ENCODE peak calls at places on chromosomes 4 and X, in ten cellular contexts. One of them, this sample, is unnamed.

GRCh38 chr4:15885422-15885821 is 53.1 kb downstream of the FGFBP1 start:
- DNase-seq in HL-60: no peak
- DNase-seq in fibroblast of lung: no peak
- DNase-seq in tibial nerve: no peak
- DNase-seq in upper lobe of right lung: no peak
- DNase-seq in CD8-positive, alpha-beta T cell: no peak
- DNase-seq in testis: no peak
- DNase-seq in psoas muscle: no peak
- DNase-seq in endothelial cell of umbilical vein: no peak
- DNase-seq in Peyer's patch: no peak
- DNase-seq in this sample: no peak

GRCh38 chr4:8267077-8267476 is 2.5 kb upstream of the HTRA3 start:
- DNase-seq in HL-60: no peak
- DNase-seq in fibroblast of lung: no peak
- DNase-seq in tibial nerve: peak; percentile 67
- DNase-seq in upper lobe of right lung: peak; percentile 88
- DNase-seq in CD8-positive, alpha-beta T cell: no peak
- DNase-seq in testis: peak; percentile 89
- DNase-seq in psoas muscle: peak; percentile 86
- DNase-seq in endothelial cell of umbilical vein: peak; percentile 72
- DNase-seq in Peyer's patch: peak; percentile 71
- DNase-seq in this sample: no peak

GRCh38 chrX:99353412-99353811 is 1056.7 kb downstream of the PCDH19 start:
- DNase-seq in HL-60: no peak
- DNase-seq in fibroblast of lung: no peak
- DNase-seq in tibial nerve: no peak
- DNase-seq in upper lobe of right lung: no peak
- DNase-seq in CD8-positive, alpha-beta T cell: no peak
- DNase-seq in testis: no peak
- DNase-seq in psoas muscle: no peak
- DNase-seq in endothelial cell of umbilical vein: no peak
- DNase-seq in Peyer's patch: no peak
- DNase-seq in this sample: no peak

GRCh38 chrX:133171962-133172708 is 46.0 kb downstream of the TFDP3 start:
- DNase-seq in HL-60: no peak
- DNase-seq in fibroblast of lung: no peak
- DNase-seq in tibial nerve: no peak
- DNase-seq in upper lobe of right lung: no peak
- DNase-seq in CD8-positive, alpha-beta T cell: no peak
- DNase-seq in testis: no peak
- DNase-seq in psoas muscle: no peak
- DNase-seq in endothelial cell of umbilical vein: peak; percentile 1
- DNase-seq in Peyer's patch: no peak
- DNase-seq in this sample: no peak

GRCh38 chr4:108272566-108272965 is 103.8 kb upstream of the LEF1 start:
- DNase-seq in HL-60: no peak
- DNase-seq in fibroblast of lung: peak; percentile 90
- DNase-seq in tibial nerve: no peak
- DNase-seq in upper lobe of right lung: no peak
- DNase-seq in CD8-positive, alpha-beta T cell: no peak
- DNase-seq in testis: no peak
- DNase-seq in psoas muscle: no peak
- DNase-seq in endothelial cell of umbilical vein: no peak
- DNase-seq in Peyer's patch: no peak
- DNase-seq in this sample: no peak

GRCh38 chr4:185955817-185956542 is 113.0 kb upstream of the TLR3 start:
- DNase-seq in HL-60: no peak
- DNase-seq in fibroblast of lung: no peak
- DNase-seq in tibial nerve: no peak
- DNase-seq in upper lobe of right lung: no peak
- DNase-seq in CD8-positive, alpha-beta T cell: no peak
- DNase-seq in testis: no peak
- DNase-seq in psoas muscle: no peak
- DNase-seq in endothelial cell of umbilical vein: no peak
- DNase-seq in Peyer's patch: no peak
- DNase-seq in this sample: no peak

GRCh38 chr4:108787106-108787505 is 24.3 kb upstream of the ETNPPL start:
- DNase-seq in HL-60: no peak
- DNase-seq in fibroblast of lung: no peak
- DNase-seq in tibial nerve: no peak
- DNase-seq in upper lobe of right lung: no peak
- DNase-seq in CD8-positive, alpha-beta T cell: no peak
- DNase-seq in testis: no peak
- DNase-seq in psoas muscle: no peak
- DNase-seq in endothelial cell of umbilical vein: no peak
- DNase-seq in Peyer's patch: no peak
- DNase-seq in this sample: no peak

GRCh38 chrX:11541510-11541909 is 124.2 kb downstream of the ARHGAP6 start:
- DNase-seq in HL-60: no peak
- DNase-seq in fibroblast of lung: no peak
- DNase-seq in tibial nerve: no peak
- DNase-seq in upper lobe of right lung: no peak
- DNase-seq in CD8-positive, alpha-beta T cell: no peak
- DNase-seq in testis: no peak
- DNase-seq in psoas muscle: no peak
- DNase-seq in endothelial cell of umbilical vein: no peak
- DNase-seq in Peyer's patch: no peak
- DNase-seq in this sample: no peak

GRCh38 chr4:137393043-137393442 is 139.3 kb downstream of the PCDH18 start:
- DNase-seq in HL-60: no peak
- DNase-seq in fibroblast of lung: peak; percentile 56
- DNase-seq in tibial nerve: peak; percentile 34
- DNase-seq in upper lobe of right lung: no peak
- DNase-seq in CD8-positive, alpha-beta T cell: no peak
- DNase-seq in testis: peak; percentile 55
- DNase-seq in psoas muscle: no peak
- DNase-seq in endothelial cell of umbilical vein: no peak
- DNase-seq in Peyer's patch: no peak
- DNase-seq in this sample: no peak

GRCh38 chr4:75708218-75708691 is 16.1 kb upstream of the USO1 start:
- DNase-seq in HL-60: no peak
- DNase-seq in fibroblast of lung: no peak
- DNase-seq in tibial nerve: no peak
- DNase-seq in upper lobe of right lung: no peak
- DNase-seq in CD8-positive, alpha-beta T cell: no peak
- DNase-seq in testis: no peak
- DNase-seq in psoas muscle: no peak
- DNase-seq in endothelial cell of umbilical vein: no peak
- DNase-seq in Peyer's patch: no peak
- DNase-seq in this sample: no peak

GRCh38 chr4:23789765-23790164 is 100.1 kb downstream of the PPARGC1A start:
- DNase-seq in HL-60: no peak
- DNase-seq in fibroblast of lung: peak; percentile 83
- DNase-seq in tibial nerve: peak; percentile 45
- DNase-seq in upper lobe of right lung: no peak
- DNase-seq in CD8-positive, alpha-beta T cell: no peak
- DNase-seq in testis: no peak
- DNase-seq in psoas muscle: no peak
- DNase-seq in endothelial cell of umbilical vein: no peak
- DNase-seq in Peyer's patch: no peak
- DNase-seq in this sample: peak; percentile 93

GRCh38 chrX:153910446-153910845 is 6.0 kb downstream of the AVPR2 start:
- DNase-seq in HL-60: peak; percentile 10
- DNase-seq in fibroblast of lung: no peak
- DNase-seq in tibial nerve: no peak
- DNase-seq in upper lobe of right lung: no peak
- DNase-seq in CD8-positive, alpha-beta T cell: no peak
- DNase-seq in testis: no peak
- DNase-seq in psoas muscle: no peak
- DNase-seq in endothelial cell of umbilical vein: no peak
- DNase-seq in Peyer's patch: no peak
- DNase-seq in this sample: no peak

GRCh38 chr4:21512351-21512750 is 436.2 kb downstream of the KCNIP4 start:
- DNase-seq in HL-60: no peak
- DNase-seq in fibroblast of lung: peak; percentile 29
- DNase-seq in tibial nerve: no peak
- DNase-seq in upper lobe of right lung: no peak
- DNase-seq in CD8-positive, alpha-beta T cell: no peak
- DNase-seq in testis: peak; percentile 17
- DNase-seq in psoas muscle: no peak
- DNase-seq in endothelial cell of umbilical vein: peak; percentile 71
- DNase-seq in Peyer's patch: no peak
- DNase-seq in this sample: peak; percentile 2

GRCh38 chr4:145619639-145619996 is 433 bp downstream of the MMAA start:
- DNase-seq in HL-60: peak; percentile 28
- DNase-seq in fibroblast of lung: peak; percentile 62
- DNase-seq in tibial nerve: no peak
- DNase-seq in upper lobe of right lung: no peak
- DNase-seq in CD8-positive, alpha-beta T cell: no peak
- DNase-seq in testis: peak; percentile 68
- DNase-seq in psoas muscle: peak; percentile 56
- DNase-seq in endothelial cell of umbilical vein: no peak
- DNase-seq in Peyer's patch: peak; percentile 76
- DNase-seq in this sample: no peak

GRCh38 chrX:31580726-31581125 is 508.9 kb upstream of the FTHL17 start:
- DNase-seq in HL-60: no peak
- DNase-seq in fibroblast of lung: peak; percentile 87
- DNase-seq in tibial nerve: no peak
- DNase-seq in upper lobe of right lung: no peak
- DNase-seq in CD8-positive, alpha-beta T cell: no peak
- DNase-seq in testis: no peak
- DNase-seq in psoas muscle: no peak
- DNase-seq in endothelial cell of umbilical vein: peak; percentile 45
- DNase-seq in Peyer's patch: no peak
- DNase-seq in this sample: peak; percentile 9

GRCh38 chrX:129540725-129541184 is 696 bp downstream of the OCRL start:
- DNase-seq in HL-60: peak; percentile 35
- DNase-seq in fibroblast of lung: no peak
- DNase-seq in tibial nerve: no peak
- DNase-seq in upper lobe of right lung: peak; percentile 59
- DNase-seq in CD8-positive, alpha-beta T cell: no peak
- DNase-seq in testis: peak; percentile 32
- DNase-seq in psoas muscle: peak; percentile 51
- DNase-seq in endothelial cell of umbilical vein: peak; percentile 11
- DNase-seq in Peyer's patch: peak; percentile 60
- DNase-seq in this sample: no peak

GRCh38 chr4:8171941-8172924 is 13.6 kb upstream of the ABLIM2 start:
- DNase-seq in HL-60: no peak
- DNase-seq in fibroblast of lung: no peak
- DNase-seq in tibial nerve: no peak
- DNase-seq in upper lobe of right lung: no peak
- DNase-seq in CD8-positive, alpha-beta T cell: no peak
- DNase-seq in testis: no peak
- DNase-seq in psoas muscle: peak; percentile 66
- DNase-seq in endothelial cell of umbilical vein: no peak
- DNase-seq in Peyer's patch: no peak
- DNase-seq in this sample: no peak

GRCh38 chr4:2276581-2277325 is 14.8 kb upstream of the MXD4 start:
- DNase-seq in HL-60: no peak
- DNase-seq in fibroblast of lung: no peak
- DNase-seq in tibial nerve: no peak
- DNase-seq in upper lobe of right lung: no peak
- DNase-seq in CD8-positive, alpha-beta T cell: no peak
- DNase-seq in testis: no peak
- DNase-seq in psoas muscle: no peak
- DNase-seq in endothelial cell of umbilical vein: no peak
- DNase-seq in Peyer's patch: no peak
- DNase-seq in this sample: no peak

DNA sequence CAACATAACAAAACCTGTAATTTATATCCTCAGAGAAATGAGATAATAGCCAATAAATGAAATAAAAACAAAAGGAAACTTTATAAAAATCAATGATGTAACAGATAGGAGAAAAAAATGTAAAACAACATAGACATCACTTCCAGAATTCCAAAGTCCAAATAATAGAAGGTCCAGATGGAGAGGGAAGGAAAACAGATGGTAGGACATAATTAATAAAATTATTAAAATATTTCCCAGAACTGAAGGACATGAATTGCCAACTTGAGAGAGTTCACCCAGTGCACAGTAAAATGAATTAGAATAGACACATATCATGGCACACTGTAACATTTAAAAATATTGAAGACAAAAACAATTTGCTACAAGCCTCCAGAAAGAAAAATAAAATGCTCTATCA is 226.6 kb downstream of the FSTL5 start:
- DNase-seq in HL-60: no peak
- DNase-seq in fibroblast of lung: no peak
- DNase-seq in tibial nerve: no peak
- DNase-seq in upper lobe of right lung: no peak
- DNase-seq in CD8-positive, alpha-beta T cell: no peak
- DNase-seq in testis: no peak
- DNase-seq in psoas muscle: no peak
- DNase-seq in endothelial cell of umbilical vein: no peak
- DNase-seq in Peyer's patch: no peak
- DNase-seq in this sample: no peak
- TF ChIP-seq CTCF in HL-60: no peak
- TF ChIP-seq CTCF in fibroblast of lung: no peak
- TF ChIP-seq CTCF in tibial nerve: no peak
- TF ChIP-seq CTCF in upper lobe of right lung: no peak
- TF ChIP-seq CTCF in CD8-positive, alpha-beta T cell: no peak
- TF ChIP-seq CTCF in testis: no peak
- TF ChIP-seq CTCF in psoas muscle: no peak
- TF ChIP-seq CTCF in endothelial cell of umbilical vein: no peak
- TF ChIP-seq CTCF in Peyer's patch: no peak
- TF ChIP-seq CTCF in this sample: no peak

DNA sequence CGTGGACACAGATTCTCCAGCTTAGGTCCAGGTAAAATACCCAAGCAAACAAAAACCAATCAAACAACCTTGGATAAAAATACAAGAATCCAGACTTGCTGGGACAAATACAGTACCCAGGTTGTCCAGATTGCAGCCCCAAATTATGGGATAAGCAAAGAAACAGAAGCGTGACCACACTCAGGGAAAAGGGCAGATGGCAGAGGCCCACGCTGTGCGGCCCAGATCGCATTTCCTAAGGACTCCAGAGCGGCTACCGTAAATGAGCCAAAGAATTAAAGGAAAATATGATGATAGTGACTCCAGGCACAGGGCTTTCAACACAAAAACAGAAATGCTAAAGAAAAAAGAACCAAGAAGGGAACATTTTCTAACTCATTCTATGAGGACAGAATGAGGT is 50.3 kb downstream of the FGFRL1 start:
- DNase-seq in HL-60: no peak
- DNase-seq in fibroblast of lung: no peak
- DNase-seq in tibial nerve: no peak
- DNase-seq in upper lobe of right lung: no peak
- DNase-seq in CD8-positive, alpha-beta T cell: no peak
- DNase-seq in testis: no peak
- DNase-seq in psoas muscle: no peak
- DNase-seq in endothelial cell of umbilical vein: no peak
- DNase-seq in Peyer's patch: no peak
- DNase-seq in this sample: no peak
- H3K27me3 ChIP-seq in HL-60: peaks cover 2% of the 10 kb centered on the region
- H3K27me3 ChIP-seq in fibroblast of lung: peaks cover 25% of the 10 kb centered on the region
- H3K27me3 ChIP-seq in tibial nerve: peaks cover 42% of the 10 kb centered on the region
- H3K27me3 ChIP-seq in upper lobe of right lung: peaks cover 17% of the 10 kb centered on the region
- H3K27me3 ChIP-seq in CD8-positive, alpha-beta T cell: no peaks in the 10 kb centered on the region
- H3K27me3 ChIP-seq in testis: no peaks in the 10 kb centered on the region
- H3K27me3 ChIP-seq in psoas muscle: peaks cover 7% of the 10 kb centered on the region
- H3K27me3 ChIP-seq in endothelial cell of umbilical vein: peaks cover 25% of the 10 kb centered on the region
- H3K27me3 ChIP-seq in Peyer's patch: no peaks in the 10 kb centered on the region
- H3K27me3 ChIP-seq in this sample: peaks cover 12% of the 10 kb centered on the region

GRCh38 chr4:30842142-30842541 is 122.0 kb downstream of the PCDH7 start:
- DNase-seq in HL-60: no peak
- DNase-seq in fibroblast of lung: no peak
- DNase-seq in tibial nerve: no peak
- DNase-seq in upper lobe of right lung: no peak
- DNase-seq in CD8-positive, alpha-beta T cell: no peak
- DNase-seq in testis: no peak
- DNase-seq in psoas muscle: no peak
- DNase-seq in endothelial cell of umbilical vein: no peak
- DNase-seq in Peyer's patch: no peak
- DNase-seq in this sample: no peak
- TF ChIP-seq CTCF in HL-60: no peak
- TF ChIP-seq CTCF in fibroblast of lung: no peak
- TF ChIP-seq CTCF in tibial nerve: no peak
- TF ChIP-seq CTCF in upper lobe of right lung: no peak
- TF ChIP-seq CTCF in CD8-positive, alpha-beta T cell: no peak
- TF ChIP-seq CTCF in testis: no peak
- TF ChIP-seq CTCF in psoas muscle: no peak
- TF ChIP-seq CTCF in endothelial cell of umbilical vein: no peak
- TF ChIP-seq CTCF in Peyer's patch: no peak
- TF ChIP-seq CTCF in this sample: no peak

GRCh38 chrX:145563159-145563558 is 254.5 kb upstream of the SLITRK2 start:
- DNase-seq in HL-60: no peak
- DNase-seq in fibroblast of lung: no peak
- DNase-seq in tibial nerve: no peak
- DNase-seq in upper lobe of right lung: no peak
- DNase-seq in CD8-positive, alpha-beta T cell: no peak
- DNase-seq in testis: no peak
- DNase-seq in psoas muscle: no peak
- DNase-seq in endothelial cell of umbilical vein: no peak
- DNase-seq in Peyer's patch: no peak
- DNase-seq in this sample: no peak
- H3K27me3 ChIP-seq in HL-60: no peaks in the 10 kb centered on the region
- H3K27me3 ChIP-seq in fibroblast of lung: no peaks in the 10 kb centered on the region
- H3K27me3 ChIP-seq in tibial nerve: no peaks in the 10 kb centered on the region
- H3K27me3 ChIP-seq in upper lobe of right lung: no peaks in the 10 kb centered on the region
- H3K27me3 ChIP-seq in CD8-positive, alpha-beta T cell: no peaks in the 10 kb centered on the region
- H3K27me3 ChIP-seq in testis: no peaks in the 10 kb centered on the region
- H3K27me3 ChIP-seq in psoas muscle: no peaks in the 10 kb centered on the region
- H3K27me3 ChIP-seq in endothelial cell of umbilical vein: no peaks in the 10 kb centered on the region
- H3K27me3 ChIP-seq in Peyer's patch: no peaks in the 10 kb centered on the region
- H3K27me3 ChIP-seq in this sample: no peaks in the 10 kb centered on the region